ENCODE peak calls at places on chromosome 18, in seven cellular contexts. U is mesothelial cell of epicardium, P is cardiac muscle cell, V is cardiac fibroblast, C is AG10803, G is tibial nerve, M is lower lobe of right lung. Z is an unnamed sample.

GRCh38 chr18:10182009-10182624 is 268.3 kb downstream of the VAPA start:
- DNase-seq in U (no peak), P (no peak), V (no peak), C (no peak), G (no peak), M (no peak), Z (no peak)

GRCh38 chr18:36153203-36153602 is 23.5 kb downstream of the ELP2 start:
- DNase-seq in U (no peak), P (no peak), V (peak; percentile 72), C (peak; percentile 96), G (no peak), M (no peak), Z (no peak)

GRCh38 chr18:32732165-32732564 is 40.7 kb downstream of the KLHL14 start:
- DNase-seq in U (no peak), P (no peak), V (no peak), C (no peak), G (no peak), M (no peak), Z (no peak)

GRCh38 chr18:74060511-74061028 is 87.1 kb downstream of the FBXO15 start:
- DNase-seq in U (no peak), P (no peak), V (no peak), C (no peak), G (no peak), M (no peak), Z (no peak)

GRCh38 chr18:48605408-48605845 is 66.6 kb downstream of the CTIF start:
- DNase-seq in U (no peak), P (peak; percentile 54), V (no peak), C (no peak), G (no peak), M (no peak), Z (no peak)

GRCh38 chr18:49933530-49933929 is 120.2 kb upstream of the ACAA2 start:
- DNase-seq in U (no peak), P (no peak), V (peak; percentile 50), C (peak; percentile 32), G (no peak), M (no peak), Z (no peak)

GRCh38 chr18:45753251-45753650 is 29.3 kb downstream of the SLC14A1 start:
- DNase-seq in U (no peak), P (no peak), V (peak; percentile 51), C (no peak), G (no peak), M (no peak), Z (no peak)

GRCh38 chr18:3447035-3447894 is 2.7 kb upstream of the TGIF1 start:
- DNase-seq in U (no peak), P (no peak), V (peak; percentile 89), C (peak; percentile 72), G (no peak), M (peak; percentile 67), Z (no peak)

GRCh38 chr18:55390898-55391297 is 197.1 kb downstream of the TCF4 start:
- DNase-seq in U (no peak), P (no peak), V (no peak), C (no peak), G (no peak), M (no peak), Z (no peak)

GRCh38 chr18:65761636-65762310 is 11.0 kb downstream of the CDH7 start:
- DNase-seq in U (no peak), P (no peak), V (no peak), C (no peak), G (no peak), M (no peak), Z (no peak)

GRCh38 chr18:49690307-49690706 is 123.0 kb downstream of the ACAA2 start:
- DNase-seq in U (no peak), P (no peak), V (peak; percentile 86), C (peak; percentile 85), G (no peak), M (no peak), Z (no peak)

GRCh38 chr18:77676901-77677300 is 427.3 kb downstream of the GALR1 start:
- DNase-seq in U (no peak), P (no peak), V (no peak), C (no peak), G (no peak), M (no peak), Z (no peak)

GRCh38 chr18:70450658-70451253 is 161.9 kb downstream of the SOCS6 start:
- DNase-seq in U (no peak), P (peak; percentile 14), V (peak; percentile 48), C (peak; percentile 14), G (no peak), M (no peak), Z (no peak)

GRCh38 chr18:48899558-48900174 is 51.1 kb downstream of the SMAD7 start:
- DNase-seq in U (no peak), P (no peak), V (no peak), C (no peak), G (no peak), M (no peak), Z (no peak)

GRCh38 chr18:75124967-75125358 is 84.0 kb downstream of the PTGR3 start:
- DNase-seq in U (no peak), P (no peak), V (no peak), C (no peak), G (no peak), M (no peak), Z (no peak)

GRCh38 chr18:2091937-2092336 is 479.4 kb downstream of the METTL4 start:
- DNase-seq in U (no peak), P (no peak), V (no peak), C (no peak), G (no peak), M (no peak), Z (no peak)

GRCh38 chr18:45416168-45416567 is 199.1 kb upstream of the SLC14A2 start:
- DNase-seq in U (no peak), P (no peak), V (peak; percentile 2), C (no peak), G (no peak), M (no peak), Z (no peak)

GRCh38 chr18:40984856-40985255 is 970.2 kb upstream of the PIK3C3 start:
- DNase-seq in U (no peak), P (no peak), V (peak; percentile 64), C (no peak), G (no peak), M (no peak), Z (no peak)

GRCh38 chr18:11523809-11524208 is 85.6 kb upstream of the SLC35G4 start:
- DNase-seq in U (no peak), P (no peak), V (no peak), C (no peak), G (no peak), M (no peak), Z (no peak)

GRCh38 chr18:60452424-60452823 is 79.8 kb upstream of the MC4R start:
- DNase-seq in U (no peak), P (no peak), V (peak; percentile 3), C (peak; percentile 74), G (no peak), M (no peak), Z (no peak)

GRCh38 chr18:37188016-37188791 is 359.3 kb downstream of the KIAA1328 start:
- DNase-seq in U (no peak), P (no peak), V (no peak), C (peak; percentile 9), G (no peak), M (no peak), Z (no peak)

GRCh38 chr18:79624356-79624961 is 55.1 kb upstream of the CTDP1 start:
- DNase-seq in U (no peak), P (no peak), V (no peak), C (no peak), G (no peak), M (no peak), Z (no peak)

GRCh38 chr18:28045176-28045810 is 131.6 kb downstream of the CDH2 start:
- DNase-seq in U (no peak), P (peak; percentile 52), V (peak; percentile 64), C (peak; percentile 70), G (no peak), M (no peak), Z (no peak)

DNA sequence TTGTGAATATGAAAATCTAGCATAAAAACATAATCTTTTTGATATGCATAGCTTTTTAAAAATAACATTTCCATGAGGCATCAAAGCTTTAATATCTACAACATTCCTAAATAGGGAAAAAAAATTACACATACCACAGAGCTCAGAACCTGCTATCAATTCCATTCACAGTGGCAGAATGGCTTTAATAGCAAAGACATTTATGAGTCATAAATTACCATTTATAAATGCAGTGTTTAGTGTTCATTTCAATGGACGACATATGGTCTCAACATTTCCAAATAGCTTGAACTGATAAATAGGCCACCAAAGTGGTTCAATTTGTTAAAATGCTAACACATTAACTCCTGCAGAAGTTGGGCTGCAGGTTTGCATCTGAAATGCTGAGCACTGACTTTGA is 600.6 kb upstream of the SETBP1 start:
- DNase-seq in U (no peak), P (no peak), V (peak; percentile 8), C (no peak), G (no peak), M (no peak), Z (no peak)
- TF ChIP-seq CTCF in U (no peak), P (no peak), V (no peak), C (no peak), G (no peak), M (no peak), Z (no peak)

DNA sequence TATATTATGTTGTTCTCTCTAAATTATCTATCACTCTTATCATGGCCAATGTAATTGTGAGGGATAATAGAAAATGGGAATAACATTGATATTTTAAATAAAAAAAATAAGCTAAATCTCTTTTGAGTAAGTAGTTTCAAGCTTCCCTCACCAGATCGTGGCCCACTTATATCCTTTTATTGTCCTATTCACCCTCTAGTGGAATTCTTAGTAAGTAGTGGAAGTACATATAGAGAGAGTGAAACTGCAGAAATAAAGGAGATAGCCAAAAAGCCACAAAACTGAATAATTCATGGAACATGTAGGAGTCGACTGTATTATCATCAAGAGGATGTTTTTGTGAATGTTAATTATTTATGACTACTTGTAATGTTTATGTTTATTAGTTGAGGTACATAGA is 66.1 kb upstream of the DTNA start:
- DNase-seq in U (no peak), P (no peak), V (peak; percentile 45), C (no peak), G (no peak), M (no peak), Z (no peak)
- TF ChIP-seq CTCF in U (no peak), P (peak; percentile 16), V (no peak), C (peak; percentile 16), G (no peak), M (no peak), Z (no peak)

GRCh38 chr18:26655614-26656400 is 107.5 kb upstream of the KCTD1 start:
- DNase-seq in U (peak; percentile 25), P (peak; percentile 85), V (peak; percentile 55), C (peak; percentile 21), G (peak; percentile 22), M (peak; percentile 73), Z (no peak)
- TF ChIP-seq CTCF in U (no peak), P (peak; percentile 11), V (peak; percentile 22), C (peak; percentile 11), G (peak; percentile 21), M (no peak), Z (no peak)

DNA sequence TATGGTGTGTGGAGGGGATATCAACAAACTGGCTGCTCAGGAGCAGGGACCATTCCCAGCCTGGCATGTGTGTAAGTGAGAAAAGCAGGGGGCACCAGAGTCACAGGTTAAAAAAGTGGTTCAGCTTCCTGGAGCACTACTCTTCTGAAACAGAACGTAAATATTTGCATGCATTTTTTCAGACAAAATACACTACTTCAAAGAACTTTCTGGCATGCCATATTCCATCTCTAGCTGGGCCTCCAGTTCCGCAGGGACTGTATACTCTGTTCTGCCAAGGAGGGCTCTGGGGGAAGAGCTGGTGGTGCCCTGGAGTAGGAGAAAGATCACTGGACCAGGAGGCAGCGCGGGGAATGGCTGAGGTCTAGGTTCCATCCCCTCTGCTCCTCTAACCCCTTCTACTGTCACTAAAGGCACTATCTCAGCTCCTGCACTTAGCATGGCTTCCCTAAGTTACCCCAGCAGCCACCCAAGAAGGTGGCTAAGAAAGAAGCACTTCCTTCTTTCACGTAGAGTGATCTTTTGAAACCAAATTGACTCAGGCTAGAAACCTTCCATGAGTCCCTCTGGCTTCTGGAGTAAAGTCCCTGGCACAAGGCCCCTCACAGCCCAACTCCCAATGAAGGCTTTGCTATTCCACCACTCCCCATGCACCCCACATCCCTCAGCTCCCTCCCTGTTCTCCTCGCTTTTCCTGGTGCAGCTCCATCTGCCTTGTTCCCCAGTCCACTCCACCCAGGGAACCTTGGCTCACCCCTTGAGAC is 57.6 kb upstream of the CABLES1 start:
- DNase-seq in U (no peak), P (peak; percentile 9), V (peak; percentile 29), C (no peak), G (no peak), M (no peak), Z (no peak)
- TF ChIP-seq CTCF in U (no peak), P (peak; percentile 23), V (no peak), C (no peak), G (no peak), M (peak; percentile 43), Z (no peak)

Z was measured in CD8-positive, alpha-beta T cell.